ENCODE peak calls at places on chromosomes 16 and 17, in five cellular contexts. One of them, this sample, is unnamed. For H3K36me3, the result is how much of the 10 kb centered on the place peaks cover.

GRCh38 chr16:69270395-69270794 is 40.8 kb upstream of the VPS4A start:
- DNase-seq in fibroblast of lung: peak
- DNase-seq in heart right ventricle: no peak
- DNase-seq in upper lobe of left lung: no peak
- DNase-seq in breast epithelium: no peak
- DNase-seq in this sample: no peak

GRCh38 chr16:74558873-74559272 is 48.0 kb downstream of the GLG1 start:
- DNase-seq in breast epithelium: no peak
- DNase-seq in upper lobe of left lung: no peak
- DNase-seq in fibroblast of lung: no peak
- DNase-seq in heart right ventricle: no peak
- DNase-seq in this sample: no peak

GRCh38 chr17:13079010-13079409 is 61.2 kb upstream of the ELAC2 start:
- DNase-seq in heart right ventricle: no peak
- DNase-seq in breast epithelium: no peak
- DNase-seq in upper lobe of left lung: no peak
- DNase-seq in fibroblast of lung: no peak
- DNase-seq in this sample: no peak

GRCh38 chr17:6510321-6511023 is 45.9 kb downstream of the PITPNM3 start:
- DNase-seq in upper lobe of left lung: no peak
- DNase-seq in fibroblast of lung: no peak
- DNase-seq in heart right ventricle: no peak
- DNase-seq in breast epithelium: no peak
- DNase-seq in this sample: no peak

GRCh38 chr17:42431758-42432161 is 8.7 kb upstream of the CAVIN1 start:
- DNase-seq in heart right ventricle: no peak
- DNase-seq in breast epithelium: no peak
- DNase-seq in fibroblast of lung: peak
- DNase-seq in upper lobe of left lung: no peak
- DNase-seq in this sample: no peak

GRCh38 chr17:76271669-76272540 is 6.8 kb downstream of the UBALD2 start:
- DNase-seq in breast epithelium: no peak
- DNase-seq in fibroblast of lung: no peak
- DNase-seq in heart right ventricle: no peak
- DNase-seq in upper lobe of left lung: peak
- DNase-seq in this sample: no peak

GRCh38 chr16:48450367-48450766 is 65.2 kb upstream of the SIAH1 start:
- DNase-seq in upper lobe of left lung: no peak
- DNase-seq in fibroblast of lung: peak
- DNase-seq in heart right ventricle: no peak
- DNase-seq in breast epithelium: no peak
- DNase-seq in this sample: no peak

GRCh38 chr17:39400547-39401411 is 647 bp downstream of the FBXL20 start:
- DNase-seq in upper lobe of left lung: no peak
- DNase-seq in breast epithelium: no peak
- DNase-seq in heart right ventricle: peak
- DNase-seq in fibroblast of lung: no peak
- DNase-seq in this sample: peak

GRCh38 chr16:31451681-31452351 is 7.5 kb upstream of the ARMC5 start:
- DNase-seq in upper lobe of left lung: no peak
- DNase-seq in breast epithelium: no peak
- DNase-seq in heart right ventricle: peak
- DNase-seq in fibroblast of lung: peak
- DNase-seq in this sample: peak

GRCh38 chr17:75876190-75876937 is 2.0 kb downstream of the TRIM47 start:
- DNase-seq in heart right ventricle: no peak
- DNase-seq in upper lobe of left lung: peak
- DNase-seq in fibroblast of lung: no peak
- DNase-seq in breast epithelium: no peak
- DNase-seq in this sample: no peak

GRCh38 chr17:81871387-81872120 is 417 bp upstream of the ARHGDIA start:
- DNase-seq in upper lobe of left lung: peak
- DNase-seq in heart right ventricle: peak
- DNase-seq in fibroblast of lung: peak
- DNase-seq in breast epithelium: peak
- DNase-seq in this sample: peak

GRCh38 chr17:14827394-14827793 is 437.7 kb downstream of the PMP22 start:
- DNase-seq in fibroblast of lung: no peak
- DNase-seq in upper lobe of left lung: no peak
- DNase-seq in breast epithelium: no peak
- DNase-seq in heart right ventricle: no peak
- DNase-seq in this sample: no peak
- H3K36me3 ChIP-seq in fibroblast of lung: under half
- H3K36me3 ChIP-seq in upper lobe of left lung: under half
- H3K36me3 ChIP-seq in breast epithelium: under half
- H3K36me3 ChIP-seq in heart right ventricle: under half
- H3K36me3 ChIP-seq in this sample: under half

GRCh38 chr17:61396586-61397085 is 3.0 kb upstream of the TBX2 start:
- DNase-seq in heart right ventricle: no peak
- DNase-seq in upper lobe of left lung: peak
- DNase-seq in fibroblast of lung: peak
- DNase-seq in breast epithelium: no peak
- DNase-seq in this sample: no peak
- H3K27ac ChIP-seq in heart right ventricle: peak
- H3K27ac ChIP-seq in upper lobe of left lung: peak
- H3K27ac ChIP-seq in fibroblast of lung: peak
- H3K27ac ChIP-seq in breast epithelium: peak
- H3K27ac ChIP-seq in this sample: peak

GRCh38 chr17:7894226-7894625 is 5.6 kb downstream of the CHD3 start:
- DNase-seq in fibroblast of lung: no peak
- DNase-seq in upper lobe of left lung: no peak
- DNase-seq in breast epithelium: no peak
- DNase-seq in heart right ventricle: no peak
- DNase-seq in this sample: no peak

GRCh38 chr17:7894866-7895265 is 6.3 kb downstream of the CHD3 start:
- DNase-seq in breast epithelium: no peak
- DNase-seq in upper lobe of left lung: no peak
- DNase-seq in fibroblast of lung: no peak
- DNase-seq in heart right ventricle: no peak
- DNase-seq in this sample: no peak

GRCh38 chr17:7897090-7897489 is 8.5 kb downstream of the CHD3 start:
- DNase-seq in fibroblast of lung: no peak
- DNase-seq in upper lobe of left lung: no peak
- DNase-seq in heart right ventricle: no peak
- DNase-seq in breast epithelium: no peak
- DNase-seq in this sample: no peak

GRCh38 chr17:7889166-7889584 is 586 bp downstream of the CHD3 start:
- DNase-seq in heart right ventricle: peak
- DNase-seq in fibroblast of lung: peak
- DNase-seq in upper lobe of left lung: peak
- DNase-seq in breast epithelium: peak
- DNase-seq in this sample: peak

DNA sequence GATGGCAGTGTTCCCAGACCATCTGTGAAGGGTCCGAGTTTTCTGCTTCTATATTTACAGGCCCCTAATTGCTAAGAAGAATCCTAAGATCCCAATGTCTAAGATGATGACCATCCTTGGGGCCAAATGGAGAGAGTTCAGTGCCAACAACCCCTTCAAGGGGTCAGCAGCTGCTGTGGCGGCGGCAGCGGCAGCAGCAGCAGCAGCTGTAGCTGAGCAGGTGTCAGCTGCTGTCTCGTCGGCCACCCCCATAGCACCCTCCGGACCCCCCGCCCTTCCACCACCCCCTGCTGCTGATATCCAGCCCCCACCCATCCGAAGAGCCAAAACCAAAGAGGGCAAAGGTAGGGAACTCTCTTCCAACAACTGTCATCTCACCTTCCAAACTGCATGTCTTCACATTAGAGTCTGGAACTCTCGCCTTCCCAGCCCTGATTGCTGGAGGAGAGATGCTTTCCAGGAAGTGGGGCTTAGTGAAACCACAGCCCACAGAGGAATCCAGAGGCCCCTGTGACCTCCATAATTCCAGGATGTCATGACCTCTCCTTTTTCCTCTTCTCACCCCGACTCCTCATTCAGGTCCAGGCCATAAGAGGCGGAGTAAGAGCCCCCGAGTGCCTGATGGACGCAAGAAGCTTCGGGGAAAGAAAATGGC is 4.8 kb downstream of the CHD3 start:
- DNase-seq in breast epithelium: no peak
- DNase-seq in upper lobe of left lung: no peak
- DNase-seq in fibroblast of lung: peak
- DNase-seq in heart right ventricle: no peak
- DNase-seq in this sample: no peak
- H3K4me3 ChIP-seq in breast epithelium: no peak
- H3K4me3 ChIP-seq in upper lobe of left lung: no peak
- H3K4me3 ChIP-seq in fibroblast of lung: no peak
- H3K4me3 ChIP-seq in heart right ventricle: no peak
- H3K4me3 ChIP-seq in this sample: no peak

DNA sequence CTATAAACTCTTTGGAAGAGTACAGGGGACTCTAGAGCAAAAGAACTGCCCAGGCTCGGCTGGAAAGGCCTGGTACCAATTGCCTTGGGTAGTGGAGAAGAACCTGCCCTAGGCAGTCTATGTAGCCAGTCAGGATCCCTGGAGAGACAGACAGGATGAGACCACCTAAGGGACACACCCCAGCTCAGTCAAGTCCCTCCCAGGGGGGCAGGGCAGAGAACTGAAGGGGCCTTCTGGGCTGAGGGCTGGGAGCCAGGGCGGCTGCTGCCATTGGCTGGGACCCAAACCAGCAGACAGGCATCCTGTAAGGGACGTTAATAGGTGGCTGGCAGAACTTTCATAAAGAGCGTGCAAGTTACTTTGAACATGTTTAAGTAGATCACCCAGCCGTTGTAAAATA is 12.8 kb upstream of the SLC38A8 start:
- DNase-seq in breast epithelium: no peak
- DNase-seq in fibroblast of lung: no peak
- DNase-seq in upper lobe of left lung: no peak
- DNase-seq in heart right ventricle: peak
- DNase-seq in this sample: no peak
- H3K36me3 ChIP-seq in breast epithelium: under half
- H3K36me3 ChIP-seq in fibroblast of lung: under half
- H3K36me3 ChIP-seq in upper lobe of left lung: half or more
- H3K36me3 ChIP-seq in heart right ventricle: half or more
- H3K36me3 ChIP-seq in this sample: under half

GRCh38 chr17:60640503-60640902 is 37.1 kb upstream of the BCAS3 start:
- DNase-seq in fibroblast of lung: peak
- DNase-seq in upper lobe of left lung: no peak
- DNase-seq in breast epithelium: no peak
- DNase-seq in heart right ventricle: no peak
- DNase-seq in this sample: no peak

GRCh38 chr17:60639019-60639330 is 38.7 kb upstream of the BCAS3 start:
- DNase-seq in breast epithelium: no peak
- DNase-seq in heart right ventricle: no peak
- DNase-seq in fibroblast of lung: no peak
- DNase-seq in upper lobe of left lung: no peak
- DNase-seq in this sample: no peak

GRCh38 chr17:60637683-60638082 is 37.7 kb downstream of the PPM1D start:
- DNase-seq in heart right ventricle: no peak
- DNase-seq in fibroblast of lung: no peak
- DNase-seq in upper lobe of left lung: no peak
- DNase-seq in breast epithelium: no peak
- DNase-seq in this sample: no peak

GRCh38 chr17:60641810-60642220 is 35.8 kb upstream of the BCAS3 start:
- DNase-seq in breast epithelium: no peak
- DNase-seq in heart right ventricle: no peak
- DNase-seq in upper lobe of left lung: no peak
- DNase-seq in fibroblast of lung: peak
- DNase-seq in this sample: peak

DNA sequence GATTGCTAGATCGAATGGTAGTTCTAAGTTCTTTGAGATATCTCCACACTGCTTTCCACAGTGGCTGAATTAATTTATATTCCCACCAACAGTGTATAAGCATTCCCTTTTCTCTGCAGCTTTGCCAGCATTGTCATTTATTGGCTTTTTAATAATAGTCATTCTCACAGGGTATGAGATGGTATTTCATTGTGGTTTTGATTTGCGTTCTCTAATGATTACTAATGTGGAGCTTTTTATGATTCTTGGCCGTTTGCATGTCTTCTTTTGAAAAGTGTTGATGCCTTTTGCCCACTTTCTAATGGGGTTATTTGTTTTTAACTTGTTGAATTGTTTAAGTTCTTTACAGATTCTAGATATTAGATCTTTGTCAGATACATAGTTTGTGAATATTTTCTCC is 36.5 kb upstream of the BCAS3 start:
- DNase-seq in heart right ventricle: no peak
- DNase-seq in upper lobe of left lung: no peak
- DNase-seq in breast epithelium: no peak
- DNase-seq in fibroblast of lung: peak
- DNase-seq in this sample: no peak
- H3K27ac ChIP-seq in heart right ventricle: no peak
- H3K27ac ChIP-seq in upper lobe of left lung: no peak
- H3K27ac ChIP-seq in breast epithelium: no peak
- H3K27ac ChIP-seq in fibroblast of lung: no peak
- H3K27ac ChIP-seq in this sample: no peak

DNA sequence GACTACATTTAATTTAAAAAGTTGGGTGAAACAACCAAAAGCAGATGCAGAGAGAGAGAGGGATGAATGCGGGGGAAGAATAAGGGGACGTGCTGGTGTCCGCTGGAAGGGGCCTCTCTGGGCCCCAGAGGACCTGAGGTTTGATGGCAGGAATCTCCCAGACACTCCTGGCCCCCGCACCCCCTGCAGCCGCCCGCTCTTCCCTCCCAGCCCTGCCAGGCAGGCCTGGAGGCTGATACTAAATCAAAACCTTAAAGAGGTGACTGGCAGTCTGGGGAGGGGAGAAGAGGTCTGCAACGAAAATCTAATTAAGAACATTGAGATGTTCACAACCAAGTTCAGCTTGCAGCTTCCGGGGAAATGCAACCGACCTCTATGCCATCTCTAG is 2.4 kb downstream of the FOXL1 start:
- DNase-seq in fibroblast of lung: no peak
- DNase-seq in heart right ventricle: no peak
- DNase-seq in breast epithelium: no peak
- DNase-seq in upper lobe of left lung: no peak
- DNase-seq in this sample: no peak
- H3K4me3 ChIP-seq in fibroblast of lung: peak
- H3K4me3 ChIP-seq in heart right ventricle: no peak
- H3K4me3 ChIP-seq in breast epithelium: no peak
- H3K4me3 ChIP-seq in upper lobe of left lung: no peak
- H3K4me3 ChIP-seq in this sample: no peak

GRCh38 chr17:48856122-48856821 is 25.4 kb downstream of the CALCOCO2 start:
- DNase-seq in upper lobe of left lung: no peak
- DNase-seq in fibroblast of lung: no peak
- DNase-seq in breast epithelium: no peak
- DNase-seq in heart right ventricle: no peak
- DNase-seq in this sample: no peak
- H3K36me3 ChIP-seq in upper lobe of left lung: under half
- H3K36me3 ChIP-seq in fibroblast of lung: under half
- H3K36me3 ChIP-seq in breast epithelium: under half
- H3K36me3 ChIP-seq in heart right ventricle: half or more
- H3K36me3 ChIP-seq in this sample: half or more

GRCh38 chr16:51839697-51840462 is 688.8 kb upstream of the SALL1 start:
- DNase-seq in upper lobe of left lung: no peak
- DNase-seq in heart right ventricle: no peak
- DNase-seq in fibroblast of lung: peak
- DNase-seq in breast epithelium: no peak
- DNase-seq in this sample: no peak

GRCh38 chr16:51831595-51832352 is 680.7 kb upstream of the SALL1 start:
- DNase-seq in heart right ventricle: no peak
- DNase-seq in upper lobe of left lung: no peak
- DNase-seq in fibroblast of lung: no peak
- DNase-seq in breast epithelium: no peak
- DNase-seq in this sample: no peak

GRCh38 chr16:51834131-51834530 is 683.1 kb upstream of the SALL1 start:
- DNase-seq in breast epithelium: no peak
- DNase-seq in heart right ventricle: no peak
- DNase-seq in fibroblast of lung: peak
- DNase-seq in upper lobe of left lung: no peak
- DNase-seq in this sample: no peak
- H3K27ac ChIP-seq in breast epithelium: no peak
- H3K27ac ChIP-seq in heart right ventricle: peak
- H3K27ac ChIP-seq in fibroblast of lung: no peak
- H3K27ac ChIP-seq in upper lobe of left lung: no peak
- H3K27ac ChIP-seq in this sample: no peak